ENCODE peak calls at places on chromosome 11, in six cellular contexts. A is adrenal gland, V is A549, C is heart left ventricle, H is spleen, U is uterus. L is an unnamed sample.

GRCh38 chr11:19499999-19500398 is 212.6 kb upstream of the NAV2 start:
- DNase-seq in A (no peak), V (no peak), C (no peak), H (no peak), U (no peak), L (no peak)

GRCh38 chr11:94964934-94965333 is 8.4 kb downstream of the CWC15 start:
- DNase-seq in A (no peak), V (no peak), C (no peak), H (no peak), U (no peak), L (no peak)

GRCh38 chr11:76385903-76386302 is 4.8 kb downstream of the GVQW3 start:
- DNase-seq in A (no peak), V (no peak), C (no peak), H (no peak), U (no peak), L (no peak)

GRCh38 chr11:75031771-75032549 is 43.2 kb downstream of the NEU3 start:
- DNase-seq in A (peak; percentile 90), V (peak; percentile 71), C (peak; percentile 65), H (peak; percentile 85), U (peak; percentile 49), L (peak; percentile 55)

GRCh38 chr11:86688398-86689179 is 16.2 kb upstream of the ME3 start:
- DNase-seq in A (peak; percentile 54), V (peak; percentile 36), C (no peak), H (no peak), U (no peak), L (no peak)

GRCh38 chr11:40998888-40999287 is 460.6 kb downstream of the LRRC4C start:
- DNase-seq in A (no peak), V (no peak), C (no peak), H (no peak), U (no peak), L (no peak)

GRCh38 chr11:100928426-100928825 is 201.2 kb downstream of the PGR start:
- DNase-seq in A (no peak), V (no peak), C (no peak), H (no peak), U (no peak), L (no peak)

GRCh38 chr11:113378692-113379091 is 8.9 kb upstream of the ANKK1 start:
- DNase-seq in A (no peak), V (no peak), C (no peak), H (no peak), U (no peak), L (no peak)

GRCh38 chr11:125515102-125515439 is 19.0 kb upstream of the FEZ1 start:
- DNase-seq in A (no peak), V (no peak), C (no peak), H (no peak), U (no peak), L (no peak)

GRCh38 chr11:125514336-125515101 is 18.5 kb upstream of the FEZ1 start:
- DNase-seq in A (no peak), V (no peak), C (peak; percentile 11), H (no peak), U (no peak), L (peak; percentile 29)

GRCh38 chr11:125517116-125517804 is 21.2 kb upstream of the FEZ1 start:
- DNase-seq in A (no peak), V (peak; percentile 24), C (peak; percentile 29), H (no peak), U (peak; percentile 42), L (no peak)

GRCh38 chr11:125513705-125514265 is 17.7 kb upstream of the FEZ1 start:
- DNase-seq in A (no peak), V (no peak), C (no peak), H (no peak), U (no peak), L (no peak)

GRCh38 chr11:125516266-125516665 is 20.2 kb upstream of the FEZ1 start:
- DNase-seq in A (no peak), V (no peak), C (no peak), H (no peak), U (no peak), L (no peak)
- H3K27ac ChIP-seq in A (no peak overlapping the region), V (no peak overlapping the region), C (no peak overlapping the region), H (no peak overlapping the region), U (no peak overlapping the region), L (no peak overlapping the region)

DNA sequence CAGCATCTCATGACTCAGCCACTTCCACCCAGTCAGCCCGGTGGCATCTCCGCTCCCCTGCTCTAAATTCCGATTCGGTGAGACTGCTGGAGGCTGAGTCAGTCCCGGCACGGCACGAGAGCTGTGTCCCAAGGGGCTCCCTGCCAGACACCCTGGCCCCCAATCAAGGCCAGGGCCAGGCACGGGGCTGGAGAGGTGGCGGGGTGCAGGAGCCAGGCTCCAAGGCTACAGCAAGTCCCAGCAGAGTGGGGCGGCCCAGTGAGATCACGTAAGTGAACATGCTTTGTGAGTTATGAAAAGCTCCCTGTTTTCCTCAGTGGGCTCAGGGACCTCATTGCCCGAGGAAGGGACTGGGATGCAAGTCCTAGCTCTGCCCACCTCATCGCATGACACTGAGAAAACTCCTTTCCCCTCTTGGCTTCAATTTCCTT is 3.0 kb downstream of the C11orf68 start:
- DNase-seq in A (peak; percentile 99), V (peak; percentile 94), C (peak; percentile 78), H (peak; percentile 84), U (peak; percentile 94), L (peak; percentile 59)
- TF ChIP-seq POLR2A in A (no peak), V (no peak), C (no peak), H (no peak), U (peak; percentile 48), L (no peak)

DNA sequence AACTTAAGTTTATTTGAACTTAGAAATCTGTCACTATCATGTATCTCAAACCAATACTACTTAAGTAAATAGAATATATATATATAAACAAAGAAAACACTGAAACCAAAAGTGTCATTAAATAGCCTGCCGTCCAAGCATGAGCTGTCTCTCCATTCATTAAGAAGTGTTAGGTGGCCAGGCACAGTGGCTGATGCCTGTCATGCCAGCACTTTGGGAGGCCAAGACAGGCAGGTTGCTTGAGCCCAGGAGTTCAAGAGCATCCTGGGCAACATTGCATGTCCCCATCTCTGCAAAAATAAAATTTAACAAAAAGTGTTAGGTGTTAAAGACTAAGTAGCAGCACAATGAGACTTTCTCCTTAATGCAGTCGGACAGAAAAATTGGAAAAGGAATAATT is 14.0 kb downstream of the CD6 start:
- DNase-seq in A (no peak), V (no peak), C (no peak), H (no peak), U (no peak), L (no peak)
- H3K27ac ChIP-seq in A (no peak overlapping the region), V (no peak overlapping the region), C (no peak overlapping the region), H (peak overlapping the region; percentile 33), U (no peak overlapping the region), L (no peak overlapping the region)

DNA sequence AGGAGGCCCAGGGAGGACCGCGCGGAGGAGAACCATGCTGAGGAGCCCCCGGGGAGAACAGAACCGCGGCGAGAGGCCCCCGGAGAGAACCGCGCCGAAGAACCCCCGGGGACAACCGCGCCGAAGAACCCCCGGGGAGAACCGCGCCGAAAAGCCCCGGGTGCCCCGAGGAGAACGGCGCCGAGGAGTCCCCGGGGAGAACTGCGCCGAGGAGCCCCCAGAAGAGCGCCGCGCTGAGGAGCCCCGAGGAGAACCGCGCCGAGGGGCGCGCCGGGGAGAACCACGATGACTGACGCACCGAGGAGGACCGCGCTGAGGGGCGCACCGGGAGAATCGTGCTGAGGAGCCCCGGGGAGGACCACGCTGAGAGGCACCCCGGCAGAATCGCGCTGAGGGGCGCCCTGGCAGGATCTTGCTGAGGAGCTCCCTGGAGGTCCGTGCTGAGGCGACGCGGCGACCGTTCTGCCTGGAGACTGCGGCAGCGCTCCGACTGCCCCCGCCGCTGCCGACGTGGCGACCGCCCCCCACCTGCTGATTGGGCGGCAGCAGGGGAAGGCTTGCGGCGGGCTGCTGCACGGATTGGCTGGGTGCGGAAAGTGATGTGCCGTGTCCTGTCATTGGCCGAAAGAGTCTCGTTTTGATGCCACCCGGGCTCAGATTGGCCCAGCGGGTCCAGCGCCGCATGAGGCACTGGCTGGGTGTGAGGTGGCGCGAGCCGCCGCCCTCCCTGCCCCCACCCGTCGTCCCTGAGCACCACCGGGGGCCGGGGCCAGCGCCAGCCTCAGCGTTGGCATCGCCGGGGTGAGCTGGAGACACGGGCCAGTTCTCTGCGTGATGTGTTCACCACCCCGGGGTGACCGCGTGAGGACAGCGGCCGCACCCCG is at the start of gene KCNQ1OT1:
- DNase-seq in A (peak; percentile 95), V (peak; percentile 95), C (peak; percentile 91), H (peak; percentile 95), U (peak; percentile 92), L (peak; percentile 82)
- TF ChIP-seq POLR2A in A (peak; percentile 95), V (peak; percentile 99), C (peak; percentile 69), H (peak; percentile 80), U (peak; percentile 96), L (peak; percentile 86)

GRCh38 chr11:45846974-45847907 is at the start of gene CRY2:
- DNase-seq in A (peak; percentile 100), V (peak; percentile 97), C (peak; percentile 99), H (peak; percentile 99), U (peak; percentile 99), L (peak; percentile 100)

GRCh38 chr11:45843158-45843924 is 3.9 kb upstream of the CRY2 start:
- DNase-seq in A (peak; percentile 95), V (peak; percentile 91), C (peak; percentile 88), H (peak; percentile 94), U (peak; percentile 93), L (peak; percentile 87)

GRCh38 chr11:45846174-45846675 is 1.1 kb upstream of the CRY2 start:
- DNase-seq in A (peak; percentile 10), V (no peak), C (no peak), H (no peak), U (no peak), L (no peak)

GRCh38 chr11:45847908-45848316 is 637 bp downstream of the CRY2 start:
- DNase-seq in A (peak; percentile 81), V (peak; percentile 42), C (peak; percentile 64), H (peak; percentile 84), U (peak; percentile 48), L (no peak)

DNA sequence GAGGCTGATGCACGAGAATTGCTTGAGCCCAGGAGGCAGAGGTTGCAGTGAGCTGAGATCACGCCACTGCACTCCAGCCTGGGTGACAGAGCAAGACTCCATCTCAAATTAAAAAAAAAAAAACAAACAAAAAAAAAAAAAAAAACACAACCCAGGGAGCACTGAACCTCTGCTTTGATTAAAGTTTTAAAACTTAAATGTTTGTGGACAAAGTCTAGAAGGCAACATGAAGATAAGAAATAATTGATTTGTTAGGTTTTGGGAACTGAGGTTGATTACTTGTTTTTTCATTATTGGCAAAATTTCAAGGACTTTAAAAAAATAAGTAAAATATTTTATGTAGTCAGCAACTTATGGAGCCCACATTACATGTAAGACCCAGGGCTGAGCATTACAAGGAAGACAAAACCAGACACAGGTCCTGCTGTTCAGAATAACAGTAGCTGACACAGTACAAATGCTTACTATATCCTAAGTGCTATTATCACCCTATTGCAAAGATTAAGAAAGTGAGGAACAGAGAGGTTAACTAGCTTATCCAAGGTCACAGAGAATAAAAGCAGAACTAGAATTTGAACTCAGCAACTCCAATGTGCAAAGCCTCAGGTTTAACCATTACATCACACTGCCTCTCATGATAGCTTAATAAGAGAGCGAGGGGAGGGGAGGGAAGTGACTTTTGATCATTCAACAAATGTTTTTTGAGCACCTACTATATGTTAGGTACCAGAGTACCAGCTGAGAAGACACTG is 2.3 kb upstream of the CRY2 start:
- DNase-seq in A (no peak), V (no peak), C (no peak), H (no peak), U (no peak), L (no peak)
- H3K27ac ChIP-seq in A (no peak overlapping the region), V (no peak overlapping the region), C (no peak overlapping the region), H (no peak overlapping the region), U (no peak overlapping the region), L (no peak overlapping the region)

L was measured in tibial nerve.